ENCODE peak calls at places on chromosomes 11 and 22, in five cellular contexts. I, C, X, W and F are unnamed samples.

GRCh38 chr22:44975444-44976262 is 34.2 kb downstream of the PHF21B start:
- DNase-seq in C (peak), X (peak), I (peak), W (no peak), F (peak)

GRCh38 chr11:2526808-2527381 is 82.1 kb downstream of the KCNQ1 start:
- DNase-seq in W (no peak), I (peak), X (peak), C (no peak), F (no peak)

GRCh38 chr11:26753738-26754504 is 32.1 kb upstream of the SLC5A12 start:
- DNase-seq in I (peak), W (no peak), C (peak), X (no peak), F (peak)

GRCh38 chr11:121035823-121036222 is 11.9 kb downstream of the TBCEL start:
- DNase-seq in W (peak), C (no peak), X (no peak), I (no peak), F (no peak)

GRCh38 chr11:6468712-6469495 is 4.8 kb downstream of the TRIM3 start:
- DNase-seq in W (peak), C (peak), I (peak), X (peak), F (peak)

GRCh38 chr11:101862410-101863233 is 52.2 kb upstream of the CEP126 start:
- DNase-seq in C (peak), I (no peak), X (no peak), W (no peak), F (peak)

GRCh38 chr11:130431806-130432205 is 3.4 kb upstream of the ADAMTS8 start:
- DNase-seq in C (no peak), X (no peak), I (no peak), W (no peak), F (no peak)

GRCh38 chr11:34426766-34427170 is 12.0 kb upstream of the CAT start:
- DNase-seq in W (no peak), X (no peak), C (no peak), I (no peak), F (no peak)

GRCh38 chr22:20904008-20904979 is 12.9 kb upstream of the CRKL start:
- DNase-seq in C (peak), I (peak), X (no peak), W (no peak), F (peak)

GRCh38 chr11:130827697-130828377 is 88.4 kb downstream of the SNX19 start:
- DNase-seq in C (peak), X (peak), W (no peak), I (peak), F (peak)

GRCh38 chr22:19483481-19484244 is 3.9 kb downstream of the CDC45 start:
- DNase-seq in W (no peak), I (no peak), X (no peak), C (no peak), F (no peak)

GRCh38 chr11:110134120-110134519 is 40.9 kb downstream of the ZC3H12C start:
- DNase-seq in W (no peak), X (no peak), C (no peak), I (no peak), F (no peak)

GRCh38 chr11:67262731-67263675 is 3.3 kb upstream of the GRK2 start:
- DNase-seq in C (peak), I (peak), X (peak), W (no peak), F (peak)

GRCh38 chr22:45318168-45318557 is 8.4 kb downstream of the FAM118A start:
- DNase-seq in W (peak), X (no peak), C (no peak), I (peak), F (no peak)

GRCh38 chr11:85483861-85484260 is 143.3 kb downstream of the DLG2 start:
- DNase-seq in C (no peak), W (no peak), I (no peak), X (no peak), F (no peak)

GRCh38 chr22:24566899-24567511 is 11.2 kb downstream of the SNRPD3 start:
- DNase-seq in C (no peak), I (no peak), W (no peak), X (no peak), F (no peak)

GRCh38 chr11:10930224-10930960 is 72.5 kb upstream of the ZBED5 start:
- DNase-seq in C (no peak), I (no peak), X (no peak), W (no peak), F (no peak)

GRCh38 chr11:62144641-62145255 is 20.9 kb downstream of the INCENP start:
- DNase-seq in C (no peak), W (no peak), X (no peak), I (no peak), F (no peak)

GRCh38 chr11:35682230-35683195 is 19.9 kb downstream of the TRIM44 start:
- DNase-seq in C (no peak), X (no peak), W (no peak), I (no peak), F (no peak)

GRCh38 chr11:44530413-44531115 is 34.9 kb upstream of the CD82 start:
- DNase-seq in X (no peak), W (no peak), I (peak), C (no peak), F (no peak)

GRCh38 chr11:121321614-121322243 is 29.2 kb downstream of the SC5D start:
- DNase-seq in C (no peak), X (no peak), I (peak), W (no peak), F (no peak)

GRCh38 chr11:46356911-46357482 is 9.7 kb downstream of the DGKZ start:
- DNase-seq in I (no peak), W (no peak), C (no peak), X (no peak), F (no peak)

GRCh38 chr22:31173386-31174145 is 13.6 kb downstream of the RNF185 start:
- DNase-seq in W (no peak), X (no peak), C (no peak), I (no peak), F (peak)

GRCh38 chr11:6619021-6619745 is at the start of gene TPP1:
- DNase-seq in W (peak), C (peak), I (peak), X (peak), F (peak)

GRCh38 chr11:31874631-31875191 is 63.6 kb upstream of the PAX6 start:
- DNase-seq in I (no peak), C (no peak), W (no peak), X (no peak), F (no peak)

GRCh38 chr11:30282289-30282631 is 40.6 kb upstream of the ARL14EP start:
- DNase-seq in X (no peak), I (no peak), C (no peak), W (peak), F (no peak)

GRCh38 chr11:112225753-112226061 is 521 bp upstream of the PTS start:
- DNase-seq in W (no peak), I (no peak), X (no peak), C (no peak), F (no peak)

GRCh38 chr22:33996824-33997223 is 76.5 kb upstream of the LARGE1 start:
- DNase-seq in I (no peak), X (no peak), C (peak), W (no peak), F (no peak)

GRCh38 chr11:19076744-19077589 is 16.4 kb upstream of the MRGPRX2 start:
- DNase-seq in W (no peak), I (peak), C (peak), X (peak), F (peak)

GRCh38 chr11:19079643-19080440 is 19.3 kb upstream of the MRGPRX2 start:
- DNase-seq in I (no peak), C (no peak), W (no peak), X (no peak), F (no peak)

GRCh38 chr11:19075636-19076035 is 15.1 kb upstream of the MRGPRX2 start:
- DNase-seq in W (no peak), C (no peak), X (no peak), I (no peak), F (no peak)

GRCh38 chr11:19080579-19080993 is 20.1 kb upstream of the MRGPRX2 start:
- DNase-seq in W (no peak), X (no peak), I (no peak), C (peak), F (no peak)

DNA sequence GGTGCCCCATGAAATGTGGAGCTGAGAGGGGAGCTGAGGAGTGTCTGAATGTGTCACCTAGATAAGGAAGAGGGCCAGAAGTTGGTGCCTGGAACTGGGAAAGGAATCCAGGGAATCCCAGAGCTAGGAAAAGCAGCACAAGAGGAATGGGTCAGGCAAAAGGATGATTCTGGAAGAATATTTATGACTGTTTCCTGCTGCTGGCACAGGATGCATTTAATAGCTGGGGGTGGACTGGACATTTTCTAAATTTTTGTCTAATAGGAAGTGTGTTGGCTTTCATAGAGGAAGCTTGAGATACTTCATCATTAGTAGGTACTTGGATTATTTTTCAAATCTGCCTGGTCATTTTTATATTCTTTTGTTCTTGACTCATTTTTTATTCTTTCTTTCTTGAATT is 17.4 kb upstream of the MRGPRX2 start:
- DNase-seq in I (no peak), W (no peak), C (no peak), X (no peak), F (no peak)
- TF ChIP-seq USF2 in I (no peak), W (no peak), C (no peak), X (no peak), F (no peak)

GRCh38 chr22:36303874-36304273 is 50.9 kb downstream of the APOL1 start:
- DNase-seq in X (no peak), W (no peak), I (no peak), C (no peak), F (no peak)
- TF ChIP-seq RFX5 in X (no peak), W (no peak), I (no peak), C (no peak), F (no peak)

GRCh38 chr22:42301742-42302102 is 31.3 kb upstream of the TCF20 start:
- DNase-seq in W (no peak), C (no peak), X (no peak), I (no peak), F (no peak)

GRCh38 chr22:42304021-42304790 is 33.8 kb upstream of the TCF20 start:
- DNase-seq in W (no peak), X (no peak), I (no peak), C (peak), F (no peak)

GRCh38 chr22:42301072-42301741 is 30.8 kb upstream of the TCF20 start:
- DNase-seq in C (no peak), X (no peak), W (no peak), I (no peak), F (no peak)

GRCh38 chr22:42305967-42306366 is 35.5 kb upstream of the TCF20 start:
- DNase-seq in C (no peak), W (no peak), I (no peak), X (no peak), F (no peak)

DNA sequence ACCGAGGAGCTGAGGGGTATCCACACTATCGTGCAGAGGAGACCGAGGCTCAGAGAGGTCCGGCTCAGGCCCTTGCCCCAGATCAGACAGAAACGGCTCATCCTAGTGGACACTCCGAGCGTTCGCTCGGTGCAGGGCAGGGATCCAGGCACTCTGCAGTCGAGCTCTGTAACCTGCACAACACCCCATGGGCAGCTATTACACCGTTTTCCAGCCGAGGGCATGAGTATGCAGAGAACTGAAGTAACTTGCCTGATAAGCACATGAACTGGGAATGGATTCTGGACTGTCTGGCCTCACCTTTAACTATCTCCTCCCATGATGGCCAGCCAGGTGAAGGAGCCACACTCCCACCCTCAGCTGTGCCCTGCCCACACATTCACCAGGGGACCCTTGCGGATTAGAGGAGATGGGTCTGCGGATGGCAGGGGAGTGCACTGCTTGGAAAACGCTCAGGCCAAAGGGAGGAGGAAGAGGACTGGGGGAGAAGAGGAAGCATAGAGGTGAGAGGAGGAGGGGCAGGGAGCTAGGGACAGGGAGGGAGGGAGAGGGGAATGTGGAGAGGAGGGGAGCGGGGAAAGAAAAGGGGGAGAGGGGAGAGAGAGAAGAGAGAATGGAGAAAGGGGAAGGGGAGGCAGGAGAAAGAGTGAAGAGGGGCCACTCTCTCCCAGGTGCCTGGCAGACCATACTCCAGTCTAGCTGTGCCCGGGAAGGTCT is 33.0 kb upstream of the TCF20 start:
- DNase-seq in W (no peak), I (no peak), X (no peak), C (peak), F (no peak)
- TF ChIP-seq HDAC2 in W (no peak), I (no peak), X (no peak), C (no peak), F (no peak)

DNA sequence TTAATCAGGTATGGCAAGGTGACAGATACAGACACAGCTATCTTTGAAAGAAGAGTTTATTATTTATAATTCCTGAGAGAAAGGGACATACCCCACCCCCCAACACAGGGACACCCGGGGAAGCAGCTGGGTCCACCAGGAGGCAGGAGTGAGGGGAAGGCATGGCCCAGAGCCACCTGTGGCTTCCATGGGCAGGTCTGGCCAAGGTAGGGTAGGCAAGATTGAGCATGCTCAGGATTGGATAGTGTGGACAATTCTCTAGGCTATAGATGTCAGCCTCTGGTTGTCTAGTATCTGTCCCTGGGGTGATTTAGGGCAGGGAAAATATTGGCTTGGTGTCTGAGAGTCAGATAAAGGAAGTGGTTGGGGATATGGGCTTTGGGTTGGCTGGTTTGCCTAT is 27.5 kb upstream of the SMIM35 start:
- DNase-seq in W (no peak), I (no peak), C (no peak), X (no peak), F (no peak)
- TF ChIP-seq USF2 in W (no peak), I (no peak), C (no peak), X (no peak), F (no peak)

DNA sequence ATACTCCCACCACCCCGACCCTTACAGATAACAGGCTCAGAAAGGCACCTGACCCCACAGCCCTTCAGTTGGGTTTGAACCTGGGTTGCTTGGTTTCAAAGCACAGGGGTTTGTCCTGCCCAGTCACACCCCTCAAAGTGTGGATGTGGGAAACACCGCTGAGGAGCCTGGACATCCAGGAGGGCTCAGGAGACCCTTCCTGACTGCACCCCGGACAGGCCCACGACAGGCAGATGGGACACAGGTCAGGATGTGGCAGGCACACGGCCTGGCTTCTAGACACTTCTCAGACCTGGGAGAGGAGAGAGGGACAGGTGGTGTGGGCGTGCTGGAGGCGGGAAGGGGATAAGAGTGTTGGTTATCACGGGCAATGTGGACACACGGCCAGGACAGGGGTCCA is 932.3 kb downstream of the BRD1 start:
- DNase-seq in I (no peak), W (no peak), C (no peak), X (no peak), F (no peak)
- TF ChIP-seq RFX5 in I (no peak), W (no peak), C (no peak), X (no peak), F (no peak)

GRCh38 chr11:90476442-90477007 is 253.7 kb upstream of the CHORDC1 start:
- DNase-seq in C (peak), I (peak), X (no peak), W (peak), F (peak)
- TF ChIP-seq HDAC2 in C (no peak), I (no peak), X (no peak), W (no peak), F (no peak)